ENCODE peak calls at places on chromosomes 1 and 21, in four cellular contexts. T is AG04449, I is lower leg skin, V is progenitor cell of endocrine pancreas. L is an unnamed sample.

GRCh38 chr1:165841582-165842362 is 14.4 kb downstream of the UCK2 start:
- DNase-seq in I (no peak), V (no peak), T (no peak), L (no peak)

GRCh38 chr1:49016030-49016991 is 239.6 kb upstream of the BEND5 start:
- DNase-seq in V (no peak), T (no peak), I (no peak), L (no peak)

GRCh38 chr1:12184008-12184681 is 17.4 kb downstream of the TNFRSF1B start:
- DNase-seq in V (no peak), I (peak), T (peak), L (peak)

GRCh38 chr1:114729782-114730181 is 13.2 kb upstream of the NRAS start:
- DNase-seq in I (no peak), V (no peak), T (no peak), L (no peak)

GRCh38 chr1:161486806-161487482 is 18.3 kb upstream of the FCGR2A start:
- DNase-seq in T (no peak), V (no peak), I (peak), L (no peak)

GRCh38 chr1:183058835-183059234 is 35.6 kb downstream of the LAMC1 start:
- DNase-seq in V (no peak), I (no peak), T (no peak), L (no peak)

GRCh38 chr21:38352536-38353219 is 95.9 kb downstream of the KCNJ15 start:
- DNase-seq in T (no peak), I (peak), V (peak), L (peak)

GRCh38 chr1:32234792-32235191 is 12.2 kb upstream of the FAM167B start:
- DNase-seq in I (no peak), T (no peak), V (no peak), L (no peak)

GRCh38 chr1:31654171-31654776 is 9.6 kb upstream of the PEF1 start:
- DNase-seq in V (no peak), T (no peak), I (no peak), L (no peak)

GRCh38 chr21:45427331-45428271 is 22.6 kb downstream of the COL18A1 start:
- DNase-seq in T (peak), V (no peak), I (no peak), L (peak)

GRCh38 chr1:26724118-26724517 is 28.3 kb downstream of the ARID1A start:
- DNase-seq in I (no peak), T (no peak), V (no peak), L (no peak)

GRCh38 chr1:67832737-67833594 is at the start of gene GNG12:
- DNase-seq in V (peak), T (no peak), I (peak), L (peak)

GRCh38 chr1:234621657-234622335 is 11.8 kb upstream of the IRF2BP2 start:
- DNase-seq in T (no peak), V (no peak), I (no peak), L (no peak)

GRCh38 chr21:42061195-42061865 is 9.8 kb upstream of the UMODL1 start:
- DNase-seq in T (no peak), I (no peak), V (no peak), L (peak)

GRCh38 chr21:25614441-25614840 is 7.2 kb upstream of the MRPL39 start:
- DNase-seq in I (no peak), V (no peak), T (no peak), L (no peak)

GRCh38 chr21:26920055-26920454 is 46.8 kb downstream of the ADAMTS5 start:
- DNase-seq in I (no peak), V (no peak), T (no peak), L (no peak)

GRCh38 chr21:46054031-46054430 is 43.9 kb upstream of the COL6A2 start:
- DNase-seq in I (peak), T (no peak), V (peak), L (no peak)

GRCh38 chr1:90964444-90965035 is 57.3 kb downstream of the ZNF644 start:
- DNase-seq in V (no peak), I (no peak), T (no peak), L (no peak)

GRCh38 chr1:236808564-236809130 is 13.6 kb downstream of the MTR start:
- DNase-seq in I (no peak), V (no peak), T (no peak), L (no peak)

GRCh38 chr1:109199710-109200109 is 14.0 kb upstream of the SARS1 start:
- DNase-seq in I (no peak), V (no peak), T (no peak), L (no peak)

GRCh38 chr1:154760469-154760933 is 109.6 kb downstream of the KCNN3 start:
- DNase-seq in I (no peak), T (no peak), V (peak), L (peak)
- TF ChIP-seq CTCF in I (no peak), T (peak), V (peak), L (peak)

GRCh38 chr1:54227836-54228435 is 28.0 kb downstream of the MRPL37 start:
- DNase-seq in I (no peak), T (no peak), V (no peak), L (no peak)
- TF ChIP-seq CTCF in I (no peak), T (no peak), V (no peak), L (no peak)

GRCh38 chr1:243471026-243471685 is 215.3 kb downstream of the SDCCAG8 start:
- DNase-seq in I (no peak), T (no peak), V (no peak), L (no peak)

GRCh38 chr1:243474384-243474851 is 218.6 kb downstream of the SDCCAG8 start:
- DNase-seq in V (no peak), T (no peak), I (no peak), L (no peak)

GRCh38 chr1:243471754-243472725 is 216.2 kb downstream of the SDCCAG8 start:
- DNase-seq in T (no peak), I (no peak), V (no peak), L (no peak)

GRCh38 chr1:243473281-243474210 is 217.7 kb downstream of the SDCCAG8 start:
- DNase-seq in I (no peak), T (no peak), V (no peak), L (no peak)

DNA sequence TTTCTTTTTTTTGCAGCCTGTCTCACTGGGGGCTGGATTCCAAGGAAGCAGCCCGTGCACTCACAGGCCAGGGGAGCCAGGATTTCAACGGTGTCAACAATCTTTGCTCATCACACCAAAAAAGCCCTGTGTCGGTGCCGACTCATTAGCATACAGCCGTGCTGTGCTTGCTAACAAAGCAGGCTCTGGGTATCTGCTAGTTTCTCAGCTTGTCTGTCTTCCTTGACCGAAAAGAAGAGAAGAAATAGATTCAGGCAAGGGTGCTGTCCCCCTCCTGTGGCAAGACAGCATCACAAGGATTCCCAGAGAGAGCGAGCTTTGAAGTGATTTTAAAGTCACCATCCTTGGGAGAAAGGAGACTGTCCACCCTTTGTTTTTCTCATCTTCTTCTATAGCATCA is 214.7 kb downstream of the SDCCAG8 start:
- DNase-seq in I (no peak), V (no peak), T (no peak), L (no peak)
- TF ChIP-seq CTCF in I (no peak), V (no peak), T (peak), L (no peak)

DNA sequence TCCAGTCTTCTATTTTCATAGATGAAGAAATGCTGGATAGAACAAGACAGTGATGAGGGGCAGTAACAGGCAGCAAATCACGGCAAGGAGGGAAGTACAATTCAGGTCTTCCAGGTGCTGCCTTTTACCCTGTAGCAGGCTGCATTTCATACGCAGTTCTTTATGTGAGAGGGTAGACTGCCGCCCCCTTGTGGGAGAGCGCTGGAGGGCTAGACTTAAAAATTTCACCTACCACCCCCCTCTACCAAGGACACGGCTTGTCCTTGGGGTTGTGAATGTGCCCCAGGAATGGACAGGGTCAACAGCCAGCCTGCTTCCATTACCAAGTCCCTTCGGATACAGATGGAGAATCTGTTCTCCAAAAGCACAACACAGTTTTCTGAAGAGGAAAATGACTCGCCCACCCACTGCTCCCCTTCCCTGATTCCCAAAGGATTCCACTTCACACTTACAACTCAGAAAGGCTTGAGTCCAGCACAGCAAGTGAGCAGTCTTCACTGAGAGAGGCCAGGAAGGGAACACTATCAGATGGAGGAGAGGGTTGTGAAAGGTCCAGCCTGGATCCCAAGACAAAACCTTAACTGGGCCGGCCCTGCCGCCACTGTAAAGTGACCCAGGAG is 7.4 kb downstream of the WDR77 start:
- DNase-seq in I (no peak), T (no peak), V (peak), L (no peak)
- TF ChIP-seq CTCF in I (no peak), T (peak), V (peak), L (no peak)

GRCh38 chr1:33655496-33655895 is 183.1 kb downstream of the ZSCAN20 start:
- DNase-seq in T (no peak), I (no peak), V (no peak), L (no peak)
- TF ChIP-seq CTCF in T (no peak), I (no peak), V (no peak), L (no peak)